ENCODE peak calls at places on chromosome 16, in nine cellular contexts. N is GDM1; W is CD4-positive, alpha-beta T cell; S is prostate gland; I is GM19239; Q is PC-3; P is T47D; E is substantia nigra; Y is right atrium auricular region. J is an unnamed sample.
A peak's percentile ranks its signal among the peaks of the same experiment; 100 is the strongest.

GRCh38 chr16:2969545-2970521 is 685 bp downstream of the PAQR4 start:
- DNase-seq in N (peak; percentile 71), W (peak; percentile 41), S (peak; percentile 50), I (peak; percentile 87), Q (peak; percentile 66), P (peak; percentile 64), E (peak; percentile 60), Y (peak; percentile 62), J (peak; percentile 69)

GRCh38 chr16:10770907-10771306 is 27.3 kb downstream of the NUBP1 start:
- DNase-seq in N (no peak), W (no peak), S (no peak), I (no peak), Q (no peak), P (no peak), E (no peak), Y (no peak), J (no peak)

GRCh38 chr16:84881702-84882521 is 62.1 kb downstream of the CRISPLD2 start:
- DNase-seq in N (no peak), W (no peak), S (no peak), I (no peak), Q (no peak), P (no peak), E (no peak), Y (no peak), J (no peak)

GRCh38 chr16:25151996-25152395 is 40.5 kb downstream of the LCMT1 start:
- DNase-seq in N (no peak), W (no peak), S (no peak), I (no peak), Q (peak; percentile 64), P (no peak), E (no peak), Y (no peak), J (no peak)

GRCh38 chr16:4698321-4699029 is 5.1 kb downstream of the NUDT16L1 start:
- DNase-seq in N (no peak), W (no peak), S (no peak), I (no peak), Q (no peak), P (no peak), E (no peak), Y (no peak), J (no peak)

GRCh38 chr16:77548766-77549165 is 113.9 kb upstream of the ADAMTS18 start:
- DNase-seq in N (no peak), W (no peak), S (no peak), I (no peak), Q (peak; percentile 4), P (no peak), E (no peak), Y (no peak), J (no peak)

GRCh38 chr16:66382171-66382965 is 15.9 kb downstream of the CDH5 start:
- DNase-seq in N (no peak), W (no peak), S (no peak), I (no peak), Q (peak; percentile 85), P (no peak), E (no peak), Y (no peak), J (no peak)

GRCh38 chr16:4846503-4846900 is 586 bp downstream of the GLYR1 start:
- DNase-seq in N (peak; percentile 5), W (peak; percentile 6), S (peak; percentile 43), I (no peak), Q (peak; percentile 18), P (no peak), E (no peak), Y (peak; percentile 64), J (peak; percentile 66)

GRCh38 chr16:48054881-48055601 is 100.8 kb downstream of the ABCC12 start:
- DNase-seq in N (no peak), W (no peak), S (peak; percentile 23), I (peak; percentile 58), Q (peak; percentile 67), P (no peak), E (peak; percentile 8), Y (no peak), J (peak; percentile 47)

GRCh38 chr16:69567031-69567680 is 1.4 kb downstream of the NFAT5 start:
- DNase-seq in N (no peak), W (no peak), S (peak; percentile 29), I (no peak), Q (peak; percentile 65), P (no peak), E (no peak), Y (no peak), J (no peak)

GRCh38 chr16:55701442-55702319 is 45.9 kb downstream of the SLC6A2 start:
- DNase-seq in N (no peak), W (peak; percentile 1), S (peak; percentile 32), I (peak; percentile 30), Q (peak; percentile 57), P (no peak), E (peak; percentile 4), Y (peak; percentile 67), J (peak; percentile 76)

GRCh38 chr16:77856455-77857138 is 68.2 kb downstream of the VAT1L start:
- DNase-seq in N (no peak), W (no peak), S (no peak), I (no peak), Q (no peak), P (no peak), E (no peak), Y (no peak), J (no peak)

GRCh38 chr16:913817-914440 is 56.9 kb downstream of the LMF1 start:
- DNase-seq in N (no peak), W (no peak), S (no peak), I (no peak), Q (no peak), P (no peak), E (no peak), Y (no peak), J (no peak)

GRCh38 chr16:81321039-81321438 is 6.3 kb downstream of the GAN start:
- DNase-seq in N (no peak), W (no peak), S (no peak), I (no peak), Q (no peak), P (no peak), E (no peak), Y (no peak), J (no peak)

GRCh38 chr16:87064731-87065720 is 252.2 kb downstream of the C16orf95 start:
- DNase-seq in N (no peak), W (no peak), S (no peak), I (no peak), Q (no peak), P (no peak), E (no peak), Y (no peak), J (no peak)

GRCh38 chr16:50884066-50884860 is 142.4 kb downstream of the CYLD start:
- DNase-seq in N (no peak), W (no peak), S (no peak), I (peak; percentile 38), Q (peak; percentile 48), P (no peak), E (no peak), Y (peak; percentile 5), J (no peak)

GRCh38 chr16:47258874-47259461 is 115.2 kb upstream of the NETO2 start:
- DNase-seq in N (peak; percentile 4), W (no peak), S (no peak), I (peak; percentile 9), Q (peak; percentile 46), P (no peak), E (no peak), Y (no peak), J (no peak)

GRCh38 chr16:67296422-67296821 is 17.1 kb downstream of the PLEKHG4 start:
- DNase-seq in N (no peak), W (no peak), S (no peak), I (no peak), Q (peak; percentile 64), P (no peak), E (no peak), Y (no peak), J (no peak)

GRCh38 chr16:64225696-64226095 is 896.2 kb downstream of the CDH11 start:
- DNase-seq in N (no peak), W (no peak), S (no peak), I (no peak), Q (no peak), P (no peak), E (no peak), Y (no peak), J (no peak)

GRCh38 chr16:57614546-57615343 is 13.7 kb upstream of the ADGRG1 start:
- DNase-seq in N (no peak), W (no peak), S (no peak), I (no peak), Q (no peak), P (no peak), E (no peak), Y (no peak), J (peak; percentile 25)

GRCh38 chr16:48959204-48959603 is 322.4 kb downstream of the CBLN1 start:
- DNase-seq in N (no peak), W (no peak), S (no peak), I (no peak), Q (no peak), P (no peak), E (no peak), Y (no peak), J (no peak)

GRCh38 chr16:53737563-53737962 is 33.6 kb downstream of the FTO start:
- DNase-seq in N (no peak), W (no peak), S (no peak), I (no peak), Q (no peak), P (no peak), E (no peak), Y (no peak), J (no peak)

GRCh38 chr16:86823895-86824671 is 245.7 kb downstream of the FOXL1 start:
- DNase-seq in N (no peak), W (no peak), S (no peak), I (no peak), Q (peak; percentile 80), P (no peak), E (no peak), Y (no peak), J (no peak)

GRCh38 chr16:73140944-73141343 is 93.0 kb upstream of the ZFHX3 start:
- DNase-seq in N (no peak), W (no peak), S (no peak), I (no peak), Q (no peak), P (no peak), E (no peak), Y (no peak), J (no peak)

GRCh38 chr16:48164907-48165715 is 9.3 kb upstream of the ABCC12 start:
- DNase-seq in N (peak; percentile 3), W (peak; percentile 54), S (peak; percentile 55), I (peak; percentile 71), Q (peak; percentile 77), P (peak; percentile 14), E (peak; percentile 42), Y (peak; percentile 82), J (peak; percentile 80)

GRCh38 chr16:79698341-79698753 is 97.8 kb upstream of the MAF start:
- DNase-seq in N (no peak), W (no peak), S (no peak), I (no peak), Q (no peak), P (no peak), E (no peak), Y (peak; percentile 67), J (no peak)

GRCh38 chr16:84048306-84048705 is 5.7 kb upstream of the SLC38A8 start:
- DNase-seq in N (no peak), W (no peak), S (peak; percentile 24), I (no peak), Q (peak; percentile 28), P (peak; percentile 55), E (no peak), Y (no peak), J (peak; percentile 59)

GRCh38 chr16:67504190-67505021 is 21.1 kb upstream of the AGRP start:
- DNase-seq in N (no peak), W (peak; percentile 41), S (no peak), I (peak; percentile 60), Q (peak; percentile 35), P (no peak), E (no peak), Y (no peak), J (no peak)

GRCh38 chr16:23026777-23027362 is 122.4 kb downstream of the USP31 start:
- DNase-seq in N (no peak), W (no peak), S (no peak), I (no peak), Q (peak; percentile 39), P (peak; percentile 28), E (no peak), Y (no peak), J (no peak)

GRCh38 chr16:75096730-75097129 is 19.9 kb downstream of the LDHD start:
- DNase-seq in N (no peak), W (no peak), S (peak; percentile 87), I (no peak), Q (peak; percentile 90), P (peak; percentile 78), E (no peak), Y (no peak), J (peak; percentile 80)

GRCh38 chr16:187330-187729 is 7.1 kb downstream of the HBQ1 start:
- DNase-seq in N (no peak), W (no peak), S (no peak), I (no peak), Q (no peak), P (no peak), E (no peak), Y (no peak), J (no peak)

J was measured in stomach.